ENCODE peak calls at places on chromosome 14, in nine cellular contexts. H, I, Z, J, M, E, L, D and G are unnamed samples.

GRCh38 chr14:78448483-78449094 is 278.4 kb downstream of the NRXN3 start:
- DNase-seq in H (peak), I (peak), Z (peak), J (no peak), M (no peak), E (peak), L (no peak), D (no peak), G (peak)

GRCh38 chr14:77203611-77204456 is 22.2 kb downstream of the TMEM63C start:
- DNase-seq in H (no peak), I (no peak), Z (peak), J (no peak), M (no peak), E (no peak), L (no peak), D (no peak), G (no peak)

GRCh38 chr14:67510121-67510520 is 21.6 kb upstream of the TMEM229B start:
- DNase-seq in H (peak), I (no peak), Z (peak), J (no peak), M (no peak), E (no peak), L (no peak), D (no peak), G (no peak)

GRCh38 chr14:104341532-104342434 is 203.4 kb downstream of the KIF26A start:
- DNase-seq in H (peak), I (no peak), Z (peak), J (peak), M (no peak), E (peak), L (no peak), D (peak), G (peak)

GRCh38 chr14:66315548-66315947 is 170.6 kb upstream of the CCDC196 start:
- DNase-seq in H (no peak), I (no peak), Z (no peak), J (no peak), M (no peak), E (no peak), L (no peak), D (no peak), G (peak)

GRCh38 chr14:65279510-65279909 is 133.0 kb upstream of the FUT8 start:
- DNase-seq in H (no peak), I (no peak), Z (no peak), J (no peak), M (no peak), E (no peak), L (no peak), D (no peak), G (no peak)

GRCh38 chr14:76716285-76716684 is 45.0 kb upstream of the VASH1 start:
- DNase-seq in H (no peak), I (no peak), Z (no peak), J (no peak), M (no peak), E (no peak), L (no peak), D (no peak), G (no peak)

GRCh38 chr14:74582910-74583581 is 29.0 kb downstream of the LTBP2 start:
- DNase-seq in H (no peak), I (no peak), Z (peak), J (no peak), M (peak), E (no peak), L (no peak), D (no peak), G (peak)

GRCh38 chr14:61542848-61543790 is 152.2 kb upstream of the HIF1A start:
- DNase-seq in H (peak), I (no peak), Z (peak), J (no peak), M (no peak), E (no peak), L (no peak), D (no peak), G (no peak)

GRCh38 chr14:91897121-91897701 is 29.9 kb upstream of the TC2N start:
- DNase-seq in H (peak), I (no peak), Z (peak), J (peak), M (peak), E (no peak), L (peak), D (no peak), G (no peak)

GRCh38 chr14:89041245-89041585 is 216.8 kb downstream of the TTC8 start:
- DNase-seq in H (no peak), I (no peak), Z (no peak), J (no peak), M (no peak), E (peak), L (no peak), D (no peak), G (no peak)

GRCh38 chr14:40271480-40271879 is 839.2 kb upstream of the FBXO33 start:
- DNase-seq in H (no peak), I (no peak), Z (no peak), J (no peak), M (no peak), E (no peak), L (no peak), D (no peak), G (no peak)

GRCh38 chr14:69580009-69580577 is 5.4 kb upstream of the CCDC177 start:
- DNase-seq in H (peak), I (no peak), Z (peak), J (no peak), M (no peak), E (no peak), L (no peak), D (no peak), G (peak)

GRCh38 chr14:89926709-89927108 is 27.8 kb downstream of the EFCAB11 start:
- DNase-seq in H (peak), I (no peak), Z (peak), J (no peak), M (no peak), E (no peak), L (no peak), D (no peak), G (no peak)

GRCh38 chr14:24377660-24378059 is 9.7 kb downstream of the NFATC4 start:
- DNase-seq in H (no peak), I (no peak), Z (no peak), J (no peak), M (no peak), E (no peak), L (no peak), D (no peak), G (no peak)

GRCh38 chr14:55301722-55302121 is 30.5 kb downstream of the FBXO34 start:
- DNase-seq in H (peak), I (peak), Z (peak), J (no peak), M (no peak), E (no peak), L (no peak), D (no peak), G (no peak)

GRCh38 chr14:35999264-35999663 is 173.1 kb downstream of the BRMS1L start:
- DNase-seq in H (no peak), I (no peak), Z (no peak), J (no peak), M (no peak), E (no peak), L (no peak), D (no peak), G (no peak)

GRCh38 chr14:31228533-31228932 is 20.9 kb upstream of the HECTD1 start:
- DNase-seq in H (no peak), I (no peak), Z (peak), J (no peak), M (no peak), E (no peak), L (no peak), D (no peak), G (no peak)

GRCh38 chr14:93970967-93971634 is 5.3 kb downstream of the ASB2 start:
- DNase-seq in H (peak), I (peak), Z (no peak), J (no peak), M (no peak), E (peak), L (no peak), D (no peak), G (peak)

GRCh38 chr14:34362625-34363251 is 99.3 kb downstream of the SPTSSA start:
- DNase-seq in H (no peak), I (no peak), Z (no peak), J (no peak), M (no peak), E (no peak), L (no peak), D (no peak), G (no peak)

GRCh38 chr14:29925106-29925722 is 2.4 kb downstream of the PRKD1 start:
- DNase-seq in H (peak), I (no peak), Z (peak), J (no peak), M (no peak), E (no peak), L (no peak), D (no peak), G (no peak)

GRCh38 chr14:54632452-54632851 is 65.5 kb downstream of the SAMD4A start:
- DNase-seq in H (no peak), I (no peak), Z (no peak), J (no peak), M (no peak), E (no peak), L (no peak), D (no peak), G (no peak)

GRCh38 chr14:67514650-67515385 is 18.3 kb upstream of the PLEKHH1 start:
- DNase-seq in H (peak), I (peak), Z (peak), J (peak), M (peak), E (peak), L (no peak), D (no peak), G (peak)

GRCh38 chr14:69701269-69701668 is 65.7 kb upstream of the SRSF5 start:
- DNase-seq in H (no peak), I (no peak), Z (no peak), J (no peak), M (no peak), E (no peak), L (no peak), D (no peak), G (no peak)

GRCh38 chr14:104280085-104280901 is 141.9 kb downstream of the KIF26A start:
- DNase-seq in H (peak), I (no peak), Z (no peak), J (peak), M (peak), E (no peak), L (no peak), D (no peak), G (peak)

GRCh38 chr14:24612186-24612585 is 2.7 kb upstream of the GZMH start:
- DNase-seq in H (no peak), I (no peak), Z (no peak), J (no peak), M (no peak), E (peak), L (no peak), D (no peak), G (no peak)

GRCh38 chr14:61355892-61356325 is 34.5 kb downstream of the PRKCH start:
- DNase-seq in H (no peak), I (no peak), Z (peak), J (peak), M (peak), E (no peak), L (no peak), D (no peak), G (no peak)

GRCh38 chr14:54011001-54011400 is 54.4 kb upstream of the BMP4 start:
- DNase-seq in H (no peak), I (no peak), Z (no peak), J (no peak), M (no peak), E (no peak), L (no peak), D (no peak), G (no peak)

GRCh38 chr14:41285193-41285748 is 321.4 kb upstream of the LRFN5 start:
- DNase-seq in H (no peak), I (no peak), Z (peak), J (no peak), M (no peak), E (peak), L (no peak), D (no peak), G (no peak)

GRCh38 chr14:73289729-73290128 is 52.4 kb downstream of the PAPLN start:
- DNase-seq in H (no peak), I (no peak), Z (no peak), J (no peak), M (no peak), E (no peak), L (no peak), D (no peak), G (no peak)

GRCh38 chr14:37681486-37681885 is 86.1 kb downstream of the TTC6 start:
- DNase-seq in H (no peak), I (no peak), Z (no peak), J (no peak), M (no peak), E (no peak), L (no peak), D (no peak), G (no peak)

GRCh38 chr14:66395300-66395699 is 90.9 kb upstream of the CCDC196 start:
- DNase-seq in H (no peak), I (peak), Z (no peak), J (no peak), M (no peak), E (no peak), L (no peak), D (no peak), G (no peak)

GRCh38 chr14:70317969-70318634 is 41.4 kb downstream of the COX16 start:
- DNase-seq in H (peak), I (peak), Z (peak), J (no peak), M (no peak), E (peak), L (no peak), D (no peak), G (no peak)

GRCh38 chr14:69632154-69632553 is 20.8 kb downstream of the SUSD6 start:
- DNase-seq in H (no peak), I (no peak), Z (no peak), J (no peak), M (no peak), E (no peak), L (no peak), D (no peak), G (no peak)

GRCh38 chr14:78697341-78697740 is 527.2 kb downstream of the NRXN3 start:
- DNase-seq in H (peak), I (peak), Z (peak), J (no peak), M (no peak), E (peak), L (no peak), D (no peak), G (no peak)

GRCh38 chr14:63383776-63384367 is 65.1 kb upstream of the GPHB5 start:
- DNase-seq in H (no peak), I (peak), Z (no peak), J (no peak), M (no peak), E (no peak), L (no peak), D (no peak), G (no peak)
- TF ChIP-seq CTCF in H (no peak), I (no peak), Z (no peak), J (no peak), M (no peak), E (no peak), L (no peak), D (no peak), G (no peak)

DNA sequence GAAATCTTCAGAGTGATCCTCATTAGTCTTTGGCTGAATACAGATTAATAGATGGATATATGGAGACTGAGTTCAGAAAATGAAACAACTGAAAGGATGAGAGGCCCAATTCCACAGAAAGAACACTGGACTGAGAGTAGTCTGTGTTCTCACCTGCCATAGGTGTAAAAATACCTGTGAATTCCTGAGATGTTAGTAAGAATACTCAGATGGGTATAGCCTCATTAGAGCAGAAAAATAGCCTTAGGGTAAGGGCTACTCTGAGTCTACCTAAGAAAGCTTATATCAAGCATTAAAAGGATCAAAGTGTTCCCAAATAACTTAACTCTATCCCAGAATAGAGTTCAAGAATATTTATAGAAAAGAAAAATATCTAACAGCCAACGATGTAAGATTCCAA is 1510.3 kb upstream of the SEL1L start:
- DNase-seq in H (no peak), I (no peak), Z (no peak), J (no peak), M (no peak), E (no peak), L (no peak), D (no peak), G (no peak)
- TF ChIP-seq CTCF in H (no peak), I (no peak), Z (no peak), J (no peak), M (no peak), E (no peak), L (no peak), D (no peak), G (no peak)

GRCh38 chr14:44960646-44961045 is 1.1 kb downstream of the KLHL28 start:
- DNase-seq in H (no peak), I (no peak), Z (no peak), J (no peak), M (no peak), E (no peak), L (no peak), D (no peak), G (no peak)

GRCh38 chr14:44961730-44962572 is at the start of the genes KLHL28 and TOGARAM1:
- DNase-seq in H (peak), I (peak), Z (peak), J (peak), M (peak), E (peak), L (peak), D (peak), G (peak)

GRCh38 chr14:44961151-44961729 is 507 bp downstream of the KLHL28 start:
- DNase-seq in H (peak), I (peak), Z (peak), J (peak), M (peak), E (peak), L (no peak), D (no peak), G (peak)

GRCh38 chr14:44963775-44964380 is 1.9 kb downstream of the TOGARAM1 start:
- DNase-seq in H (no peak), I (no peak), Z (no peak), J (no peak), M (no peak), E (no peak), L (no peak), D (no peak), G (no peak)

GRCh38 chr14:44962573-44963528 is 861 bp downstream of the TOGARAM1 start:
- DNase-seq in H (peak), I (peak), Z (peak), J (peak), M (peak), E (peak), L (peak), D (peak), G (peak)
- TF ChIP-seq CTCF in H (no peak), I (no peak), Z (no peak), J (no peak), M (no peak), E (no peak), L (no peak), D (no peak), G (no peak)

DNA sequence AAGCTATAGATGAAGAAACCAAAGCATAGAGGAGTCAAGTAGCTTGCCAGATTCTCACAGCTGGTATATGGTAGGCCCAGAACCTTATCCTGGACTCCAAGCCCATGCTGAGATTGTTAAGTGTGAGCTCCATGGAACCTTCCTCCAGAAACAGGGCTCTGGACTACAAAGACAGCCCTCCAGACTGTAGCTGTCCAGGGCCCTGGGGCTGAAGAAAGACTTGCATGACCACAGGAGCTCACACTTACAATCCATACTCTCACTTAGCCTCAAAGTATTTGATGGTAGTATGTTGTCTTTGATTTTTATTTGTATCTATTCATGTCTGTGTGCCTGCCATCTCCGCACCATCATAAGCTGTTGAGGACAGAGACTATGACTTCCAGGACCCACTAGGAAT is 53.8 kb upstream of the GNG2 start:
- DNase-seq in H (no peak), I (no peak), Z (no peak), J (no peak), M (no peak), E (no peak), L (no peak), D (no peak), G (no peak)
- TF ChIP-seq CTCF in H (no peak), I (no peak), Z (no peak), J (no peak), M (no peak), E (no peak), L (no peak), D (no peak), G (no peak)

DNA sequence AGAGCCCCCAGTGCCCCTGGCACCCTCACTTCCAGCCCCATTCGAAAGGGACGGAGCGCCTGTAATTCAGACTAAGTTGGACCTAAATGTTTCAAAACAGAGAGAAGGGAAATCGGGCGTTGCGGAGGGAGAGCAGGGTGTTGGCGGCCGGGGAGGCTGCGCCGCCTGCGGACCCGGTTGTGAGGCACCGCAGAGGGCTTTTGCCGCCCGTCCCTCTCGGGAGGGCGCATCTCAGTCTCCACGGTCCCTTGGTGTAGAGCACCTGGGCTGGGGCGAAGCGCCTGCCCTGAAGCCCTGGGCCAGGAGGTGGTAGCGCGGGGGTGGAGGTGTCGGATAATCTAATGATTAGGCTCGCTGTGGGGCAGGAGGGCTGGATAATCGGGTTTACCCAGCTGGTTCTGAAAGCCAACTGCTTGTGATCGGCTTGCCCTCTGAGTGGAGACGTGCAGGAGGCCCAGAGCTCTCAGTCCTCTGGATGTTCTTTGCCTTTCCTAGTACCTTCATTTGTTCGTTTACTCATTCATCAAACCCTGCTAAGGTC is 884 bp downstream of the DAAM1 start:
- DNase-seq in H (peak), I (no peak), Z (peak), J (peak), M (no peak), E (peak), L (no peak), D (no peak), G (peak)
- TF ChIP-seq CTCF in H (no peak), I (no peak), Z (no peak), J (peak), M (no peak), E (no peak), L (peak), D (no peak), G (no peak)

GRCh38 chr14:96001866-96002510 is 37.2 kb upstream of the C14orf132 start:
- DNase-seq in H (no peak), I (no peak), Z (no peak), J (no peak), M (no peak), E (no peak), L (no peak), D (no peak), G (peak)

GRCh38 chr14:95998656-95999055 is 40.5 kb upstream of the C14orf132 start:
- DNase-seq in H (peak), I (no peak), Z (peak), J (no peak), M (no peak), E (no peak), L (no peak), D (no peak), G (no peak)

DNA sequence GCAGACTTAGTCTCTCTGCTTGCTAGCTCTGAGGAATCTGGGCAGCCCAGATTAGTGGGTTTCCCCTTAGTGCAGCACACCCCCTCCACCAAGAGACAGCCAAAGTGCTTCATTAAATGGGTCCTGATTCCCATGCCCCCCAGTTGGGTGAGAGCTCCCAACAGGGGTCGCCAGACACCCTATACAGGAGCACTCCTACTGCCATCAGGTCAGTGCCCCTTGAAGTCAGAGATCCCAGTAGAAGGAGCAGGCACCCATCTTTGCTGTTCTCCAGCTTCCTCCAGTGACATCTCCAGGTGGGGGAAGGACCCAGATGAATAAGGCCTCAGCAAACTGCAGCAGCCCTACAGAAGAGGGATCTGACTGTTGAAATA is 36.7 kb upstream of the C14orf132 start:
- DNase-seq in H (no peak), I (no peak), Z (no peak), J (no peak), M (no peak), E (no peak), L (no peak), D (no peak), G (no peak)
- TF ChIP-seq CTCF in H (no peak), I (no peak), Z (no peak), J (no peak), M (no peak), E (no peak), L (no peak), D (no peak), G (no peak)

DNA sequence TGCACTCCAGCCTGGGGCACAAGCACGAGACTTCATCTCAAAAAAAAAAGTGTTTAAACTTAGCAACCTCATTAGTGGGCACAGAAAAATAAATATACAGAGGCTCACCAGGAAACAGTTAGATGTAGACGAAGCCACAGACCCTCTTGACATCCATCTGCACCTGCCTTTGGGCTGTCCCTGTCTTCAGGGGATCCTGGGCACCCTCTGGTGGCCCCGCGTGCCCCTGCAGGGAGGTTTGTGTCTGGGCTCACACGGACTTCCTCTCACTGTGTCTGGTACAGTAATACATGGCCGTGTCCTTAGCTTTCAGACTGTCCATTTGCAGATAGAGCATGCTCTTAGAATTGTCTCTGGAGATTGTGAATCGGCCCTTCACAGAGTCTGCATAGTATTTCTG is 916.5 kb downstream of the TMEM121 start:
- DNase-seq in H (no peak), I (no peak), Z (no peak), J (no peak), M (no peak), E (no peak), L (no peak), D (no peak), G (no peak)
- TF ChIP-seq CTCF in H (no peak), I (no peak), Z (no peak), J (no peak), M (no peak), E (no peak), L (no peak), D (no peak), G (no peak)